ENCODE peak calls at places on chromosomes 5 and 9, in four cellular contexts. N, X, P and Y are unnamed samples.

GRCh38 chr9:76642074-76642473 is 122.2 kb upstream of the PCA3 start:
- DNase-seq in X (no peak), N (no peak), P (no peak), Y (no peak)

GRCh38 chr5:144531191-144531590 is 360.5 kb downstream of the KCTD16 start:
- DNase-seq in X (no peak), P (no peak), N (no peak), Y (no peak)

GRCh38 chr5:172798422-172799215 is 27.6 kb upstream of the DUSP1 start:
- DNase-seq in X (no peak), P (peak), N (no peak), Y (no peak)

GRCh38 chr9:71001780-71002386 is 119.5 kb downstream of the TRPM3 start:
- DNase-seq in X (no peak), P (no peak), N (peak), Y (no peak)

GRCh38 chr9:90770339-90770738 is 31.3 kb upstream of the SYK start:
- DNase-seq in N (no peak), P (no peak), X (no peak), Y (no peak)

GRCh38 chr5:77431286-77431685 is 60.8 kb downstream of the WDR41 start:
- DNase-seq in N (no peak), P (peak), X (no peak), Y (no peak)

GRCh38 chr5:78757269-78758053 is 108.9 kb upstream of the LHFPL2 start:
- DNase-seq in P (peak), X (no peak), N (no peak), Y (no peak)

GRCh38 chr5:158519433-158520025 is 580.2 kb downstream of the EBF1 start:
- DNase-seq in P (no peak), X (no peak), N (no peak), Y (no peak)

GRCh38 chr9:125810161-125810560 is 63.0 kb downstream of the PBX3 start:
- DNase-seq in X (no peak), N (no peak), P (no peak), Y (no peak)

GRCh38 chr5:94267350-94267899 is 351.0 kb downstream of the KIAA0825 start:
- DNase-seq in P (no peak), X (no peak), N (no peak), Y (no peak)

GRCh38 chr5:36561596-36561995 is 44.8 kb upstream of the SLC1A3 start:
- DNase-seq in N (no peak), P (no peak), X (no peak), Y (no peak)

GRCh38 chr5:8908055-8908683 is 637.7 kb downstream of the SEMA5A start:
- DNase-seq in X (no peak), P (peak), N (peak), Y (no peak)